ENCODE peak calls at places on chromosomes 16 and 17, in eight cellular contexts. Y, S, M, I, W, J, L and B are unnamed samples.

GRCh38 chr16:8572919-8573724 is 17.2 kb downstream of the TMEM114 start:
- DNase-seq in Y (peak; percentile 37), S (peak; percentile 62), M (no peak), I (no peak), W (peak; percentile 30), J (no peak), L (peak; percentile 41), B (peak; percentile 63)

GRCh38 chr16:83574388-83574787 is 233.4 kb upstream of the HSBP1 start:
- DNase-seq in Y (peak; percentile 96), S (peak; percentile 60), M (no peak), I (no peak), W (peak; percentile 87), J (no peak), L (no peak), B (peak; percentile 70)

GRCh38 chr16:66621973-66622372 is 17.5 kb downstream of the CMTM3 start:
- DNase-seq in Y (no peak), S (no peak), M (no peak), I (no peak), W (no peak), J (no peak), L (no peak), B (no peak)

GRCh38 chr17:68514809-68515208 is 2.6 kb downstream of the PRKAR1A start:
- DNase-seq in Y (peak; percentile 63), S (peak; percentile 62), M (no peak), I (no peak), W (peak; percentile 56), J (no peak), L (no peak), B (peak; percentile 98)

GRCh38 chr16:89332248-89333245 is 115.0 kb downstream of the ZNF778 start:
- DNase-seq in Y (no peak), S (no peak), M (peak; percentile 55), I (no peak), W (no peak), J (peak; percentile 40), L (no peak), B (peak; percentile 37)

GRCh38 chr17:34153988-34154387 is 101.1 kb upstream of the CCL2 start:
- DNase-seq in Y (no peak), S (no peak), M (no peak), I (no peak), W (no peak), J (no peak), L (no peak), B (no peak)

GRCh38 chr17:34502426-34502825 is 77.0 kb upstream of the TMEM132E start:
- DNase-seq in Y (no peak), S (no peak), M (no peak), I (no peak), W (no peak), J (no peak), L (no peak), B (no peak)

GRCh38 chr17:21373034-21373433 is 3.1 kb upstream of the KCNJ12 start:
- DNase-seq in Y (no peak), S (no peak), M (no peak), I (no peak), W (no peak), J (no peak), L (no peak), B (no peak)

GRCh38 chr17:46012506-46013079 is 13.5 kb downstream of the STH start:
- DNase-seq in Y (no peak), S (no peak), M (no peak), I (no peak), W (no peak), J (no peak), L (no peak), B (no peak)

GRCh38 chr16:57652695-57653471 is 15.2 kb upstream of the ADGRG3 start:
- DNase-seq in Y (no peak), S (no peak), M (no peak), I (no peak), W (no peak), J (no peak), L (no peak), B (no peak)

GRCh38 chr17:34720760-34721159 is 141.4 kb downstream of the TMEM132E start:
- DNase-seq in Y (no peak), S (no peak), M (no peak), I (peak; percentile 22), W (no peak), J (no peak), L (no peak), B (peak; percentile 5)

GRCh38 chr17:58693751-58694150 is 1.3 kb downstream of the RAD51C start:
- DNase-seq in Y (no peak), S (no peak), M (no peak), I (no peak), W (no peak), J (no peak), L (no peak), B (no peak)

GRCh38 chr17:15185625-15185991 is 79.5 kb downstream of the PMP22 start:
- DNase-seq in Y (peak; percentile 36), S (peak; percentile 16), M (peak; percentile 69), I (peak; percentile 59), W (peak; percentile 36), J (no peak), L (peak; percentile 51), B (peak; percentile 86)

GRCh38 chr16:84308120-84308519 is 13.4 kb downstream of the WFDC1 start:
- DNase-seq in Y (peak; percentile 34), S (no peak), M (peak; percentile 87), I (peak; percentile 46), W (no peak), J (peak; percentile 87), L (peak; percentile 84), B (peak; percentile 38)

DNA sequence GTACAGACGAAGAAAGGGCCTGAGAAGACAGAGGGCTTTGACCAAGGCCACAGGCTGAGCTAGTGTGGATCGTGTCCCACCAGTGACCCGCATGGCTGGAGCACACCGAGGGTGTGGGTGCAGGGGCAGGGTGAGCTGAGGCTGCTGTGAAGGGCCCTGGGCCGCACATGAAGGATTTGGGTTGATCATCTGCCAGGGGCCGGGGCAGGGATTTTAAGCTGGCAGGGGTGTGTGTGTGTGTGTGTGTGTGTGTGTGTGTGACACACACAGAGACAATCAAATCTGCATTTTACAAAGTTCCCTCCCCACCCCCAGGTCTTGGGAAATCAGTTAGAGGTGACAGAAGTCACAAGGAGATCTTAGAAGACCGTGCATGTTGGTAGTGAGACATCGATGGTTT is 65.2 kb downstream of the SRCIN1 start:
- DNase-seq in Y (no peak), S (no peak), M (no peak), I (no peak), W (no peak), J (no peak), L (no peak), B (no peak)
- TF ChIP-seq CTCF in Y (no peak), S (no peak), M (no peak), I (no peak), W (no peak), J (no peak), L (no peak), B (no peak)

GRCh38 chr16:85765767-85766166 is 14.9 kb upstream of the C16orf74 start:
- DNase-seq in Y (no peak), S (no peak), M (no peak), I (no peak), W (no peak), J (no peak), L (no peak), B (no peak)
- TF ChIP-seq CTCF in Y (no peak), S (no peak), M (no peak), I (no peak), W (no peak), J (no peak), L (no peak), B (no peak)

GRCh38 chr17:75207760-75208159 is 2.3 kb downstream of the NUP85 start:
- DNase-seq in Y (no peak), S (no peak), M (no peak), I (no peak), W (no peak), J (no peak), L (no peak), B (peak; percentile 33)

GRCh38 chr17:75205037-75205792 is at the start of gene NUP85:
- DNase-seq in Y (peak; percentile 89), S (peak; percentile 94), M (peak; percentile 96), I (peak; percentile 94), W (peak; percentile 89), J (peak; percentile 97), L (peak; percentile 96), B (peak; percentile 91)

GRCh38 chr17:75208161-75208560 is 2.7 kb downstream of the NUP85 start:
- DNase-seq in Y (no peak), S (no peak), M (no peak), I (no peak), W (no peak), J (no peak), L (no peak), B (no peak)

GRCh38 chr17:75209061-75209460 is 3.6 kb downstream of the NUP85 start:
- DNase-seq in Y (no peak), S (no peak), M (no peak), I (no peak), W (no peak), J (no peak), L (no peak), B (no peak)

GRCh38 chr17:75205793-75206163 is 299 bp downstream of the NUP85 start:
- DNase-seq in Y (no peak), S (no peak), M (no peak), I (no peak), W (no peak), J (no peak), L (no peak), B (no peak)
- TF ChIP-seq CTCF in Y (peak; percentile 5), S (no peak), M (no peak), I (no peak), W (no peak), J (no peak), L (no peak), B (no peak)

GRCh38 chr17:38733315-38734234 is 3.4 kb downstream of the CISD3 start:
- DNase-seq in Y (no peak), S (no peak), M (no peak), I (no peak), W (no peak), J (no peak), L (no peak), B (no peak)
- TF ChIP-seq CTCF in Y (no peak), S (peak; percentile 27), M (no peak), I (no peak), W (no peak), J (no peak), L (peak; percentile 17), B (peak; percentile 18)

DNA sequence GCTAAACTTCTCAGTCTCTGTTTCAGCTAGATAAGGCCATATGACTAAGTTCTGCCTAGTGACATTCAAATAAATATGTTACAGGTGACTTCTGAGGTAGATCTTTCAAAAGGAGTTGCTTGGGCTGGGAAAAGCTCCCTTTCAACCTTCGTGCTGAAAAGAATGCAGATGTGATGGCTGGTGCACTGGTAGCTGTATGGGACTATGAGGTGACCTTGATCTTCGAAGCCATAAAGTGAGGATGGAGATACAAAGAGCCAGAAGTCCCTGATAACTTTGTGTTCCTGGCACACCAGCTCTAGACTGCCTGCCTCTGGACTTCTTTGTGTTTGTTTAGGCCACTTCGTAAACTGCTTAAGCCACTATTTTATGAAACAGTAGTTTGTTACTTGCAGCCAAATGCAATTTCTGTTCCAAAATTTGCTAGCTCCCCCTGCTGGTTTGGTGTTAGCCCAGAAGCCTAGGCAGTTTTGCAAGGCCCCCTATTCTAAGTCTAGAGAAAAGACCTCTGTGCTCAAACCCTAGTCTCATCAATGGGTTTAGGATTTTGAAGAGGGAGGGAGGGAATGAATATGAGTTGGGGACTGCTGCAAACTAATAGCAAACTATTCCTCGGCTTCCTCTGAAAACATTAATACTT is 23.3 kb upstream of the ERCC4 start:
- DNase-seq in Y (peak; percentile 6), S (no peak), M (no peak), I (no peak), W (no peak), J (no peak), L (no peak), B (peak; percentile 8)
- TF ChIP-seq CTCF in Y (peak; percentile 21), S (peak; percentile 34), M (no peak), I (no peak), W (peak; percentile 9), J (no peak), L (peak; percentile 42), B (peak; percentile 32)